ENCODE peak calls at places on chromosome 6, in six cellular contexts. One of them, this sample, is unnamed.

GRCh38 chr6:13766201-13766634 is 48.1 kb downstream of the MCUR1 start:
- DNase-seq in HepG2: no peak
- DNase-seq in SK-N-SH: no peak
- DNase-seq in H1: no peak
- DNase-seq in K562: peak
- DNase-seq in GM12891: no peak
- DNase-seq in this sample: no peak

GRCh38 chr6:98957440-98957839 is 9.7 kb upstream of the FBXL4 start:
- DNase-seq in HepG2: peak
- DNase-seq in SK-N-SH: no peak
- DNase-seq in H1: no peak
- DNase-seq in K562: no peak
- DNase-seq in GM12891: no peak
- DNase-seq in this sample: no peak

GRCh38 chr6:169898788-169899480 is 147.5 kb downstream of the ERMARD start:
- DNase-seq in HepG2: no peak
- DNase-seq in SK-N-SH: no peak
- DNase-seq in H1: no peak
- DNase-seq in K562: peak
- DNase-seq in GM12891: no peak
- DNase-seq in this sample: no peak

GRCh38 chr6:80304014-80304413 is 197.5 kb downstream of the BCKDHB start:
- DNase-seq in HepG2: no peak
- DNase-seq in SK-N-SH: no peak
- DNase-seq in H1: no peak
- DNase-seq in K562: no peak
- DNase-seq in GM12891: no peak
- DNase-seq in this sample: no peak

GRCh38 chr6:28000351-28001045 is 43.5 kb downstream of the OR2B6 start:
- DNase-seq in HepG2: no peak
- DNase-seq in SK-N-SH: no peak
- DNase-seq in H1: no peak
- DNase-seq in K562: no peak
- DNase-seq in GM12891: no peak
- DNase-seq in this sample: no peak

GRCh38 chr6:165487950-165488349 is 175.1 kb downstream of the PDE10A start:
- DNase-seq in HepG2: no peak
- DNase-seq in SK-N-SH: no peak
- DNase-seq in H1: no peak
- DNase-seq in K562: no peak
- DNase-seq in GM12891: no peak
- DNase-seq in this sample: no peak

GRCh38 chr6:12270551-12271228 is 19.5 kb upstream of the EDN1 start:
- DNase-seq in HepG2: no peak
- DNase-seq in SK-N-SH: no peak
- DNase-seq in H1: no peak
- DNase-seq in K562: no peak
- DNase-seq in GM12891: no peak
- DNase-seq in this sample: no peak

GRCh38 chr6:56840467-56841371 is 114.2 kb upstream of the BEND6 start:
- DNase-seq in HepG2: peak
- DNase-seq in SK-N-SH: peak
- DNase-seq in H1: no peak
- DNase-seq in K562: no peak
- DNase-seq in GM12891: no peak
- DNase-seq in this sample: no peak

GRCh38 chr6:135555550-135555949 is 58.0 kb upstream of the AHI1 start:
- DNase-seq in HepG2: no peak
- DNase-seq in SK-N-SH: no peak
- DNase-seq in H1: no peak
- DNase-seq in K562: no peak
- DNase-seq in GM12891: no peak
- DNase-seq in this sample: no peak

GRCh38 chr6:56913276-56914138 is 41.4 kb upstream of the BEND6 start:
- DNase-seq in HepG2: no peak
- DNase-seq in SK-N-SH: no peak
- DNase-seq in H1: no peak
- DNase-seq in K562: no peak
- DNase-seq in GM12891: no peak
- DNase-seq in this sample: no peak

GRCh38 chr6:107185570-107185969 is 70.3 kb upstream of the BEND3 start:
- DNase-seq in HepG2: peak
- DNase-seq in SK-N-SH: peak
- DNase-seq in H1: no peak
- DNase-seq in K562: no peak
- DNase-seq in GM12891: no peak
- DNase-seq in this sample: no peak

GRCh38 chr6:164010446-164011071 is 596.0 kb downstream of the QKI start:
- DNase-seq in HepG2: no peak
- DNase-seq in SK-N-SH: no peak
- DNase-seq in H1: no peak
- DNase-seq in K562: no peak
- DNase-seq in GM12891: no peak
- DNase-seq in this sample: no peak

GRCh38 chr6:70375166-70375565 is 38.1 kb upstream of the FAM135A start:
- DNase-seq in HepG2: no peak
- DNase-seq in SK-N-SH: no peak
- DNase-seq in H1: no peak
- DNase-seq in K562: no peak
- DNase-seq in GM12891: no peak
- DNase-seq in this sample: no peak

GRCh38 chr6:78322068-78322845 is 545.1 kb upstream of the IRAK1BP1 start:
- DNase-seq in HepG2: no peak
- DNase-seq in SK-N-SH: no peak
- DNase-seq in H1: no peak
- DNase-seq in K562: no peak
- DNase-seq in GM12891: no peak
- DNase-seq in this sample: no peak

GRCh38 chr6:89161326-89162046 is 15.6 kb downstream of the PM20D2 start:
- DNase-seq in HepG2: no peak
- DNase-seq in SK-N-SH: no peak
- DNase-seq in H1: no peak
- DNase-seq in K562: peak
- DNase-seq in GM12891: no peak
- DNase-seq in this sample: no peak

GRCh38 chr6:158831571-158831970 is 12.4 kb upstream of the EZR start:
- DNase-seq in HepG2: no peak
- DNase-seq in SK-N-SH: no peak
- DNase-seq in H1: no peak
- DNase-seq in K562: no peak
- DNase-seq in GM12891: no peak
- DNase-seq in this sample: no peak

GRCh38 chr6:126718600-126719327 is 378.8 kb downstream of the CENPW start:
- DNase-seq in HepG2: no peak
- DNase-seq in SK-N-SH: no peak
- DNase-seq in H1: no peak
- DNase-seq in K562: no peak
- DNase-seq in GM12891: no peak
- DNase-seq in this sample: no peak

GRCh38 chr6:55496201-55496600 is 82.8 kb downstream of the HMGCLL1 start:
- DNase-seq in HepG2: no peak
- DNase-seq in SK-N-SH: no peak
- DNase-seq in H1: no peak
- DNase-seq in K562: no peak
- DNase-seq in GM12891: no peak
- DNase-seq in this sample: no peak

GRCh38 chr6:121951918-121952379 is 447.5 kb upstream of the HSF2 start:
- DNase-seq in HepG2: no peak
- DNase-seq in SK-N-SH: no peak
- DNase-seq in H1: no peak
- DNase-seq in K562: no peak
- DNase-seq in GM12891: no peak
- DNase-seq in this sample: no peak

GRCh38 chr6:122669418-122669817 is 59.2 kb downstream of the PKIB start:
- DNase-seq in HepG2: no peak
- DNase-seq in SK-N-SH: no peak
- DNase-seq in H1: no peak
- DNase-seq in K562: no peak
- DNase-seq in GM12891: no peak
- DNase-seq in this sample: no peak

GRCh38 chr6:52365871-52366540 is 4.1 kb downstream of the PAQR8 start:
- DNase-seq in HepG2: no peak
- DNase-seq in SK-N-SH: no peak
- DNase-seq in H1: no peak
- DNase-seq in K562: no peak
- DNase-seq in GM12891: no peak
- DNase-seq in this sample: no peak

GRCh38 chr6:146904596-146904995 is 299.6 kb upstream of the STXBP5 start:
- DNase-seq in HepG2: no peak
- DNase-seq in SK-N-SH: no peak
- DNase-seq in H1: no peak
- DNase-seq in K562: no peak
- DNase-seq in GM12891: no peak
- DNase-seq in this sample: no peak
- TF ChIP-seq TAF1 in HepG2: no peak
- TF ChIP-seq TAF1 in SK-N-SH: no peak
- TF ChIP-seq TAF1 in H1: no peak
- TF ChIP-seq TAF1 in K562: no peak
- TF ChIP-seq TAF1 in GM12891: no peak
- TF ChIP-seq TAF1 in this sample: no peak

GRCh38 chr6:1622851-1623768 is 13.4 kb downstream of the FOXC1 start:
- DNase-seq in HepG2: no peak
- DNase-seq in SK-N-SH: no peak
- DNase-seq in H1: no peak
- DNase-seq in K562: no peak
- DNase-seq in GM12891: no peak
- DNase-seq in this sample: no peak

GRCh38 chr6:1623769-1624070 is 14.0 kb downstream of the FOXC1 start:
- DNase-seq in HepG2: no peak
- DNase-seq in SK-N-SH: no peak
- DNase-seq in H1: no peak
- DNase-seq in K562: no peak
- DNase-seq in GM12891: no peak
- DNase-seq in this sample: no peak

GRCh38 chr6:1625352-1625773 is 15.6 kb downstream of the FOXC1 start:
- DNase-seq in HepG2: no peak
- DNase-seq in SK-N-SH: no peak
- DNase-seq in H1: no peak
- DNase-seq in K562: no peak
- DNase-seq in GM12891: no peak
- DNase-seq in this sample: no peak

GRCh38 chr6:1624848-1625341 is 15.2 kb downstream of the FOXC1 start:
- DNase-seq in HepG2: no peak
- DNase-seq in SK-N-SH: no peak
- DNase-seq in H1: no peak
- DNase-seq in K562: no peak
- DNase-seq in GM12891: no peak
- DNase-seq in this sample: no peak

DNA sequence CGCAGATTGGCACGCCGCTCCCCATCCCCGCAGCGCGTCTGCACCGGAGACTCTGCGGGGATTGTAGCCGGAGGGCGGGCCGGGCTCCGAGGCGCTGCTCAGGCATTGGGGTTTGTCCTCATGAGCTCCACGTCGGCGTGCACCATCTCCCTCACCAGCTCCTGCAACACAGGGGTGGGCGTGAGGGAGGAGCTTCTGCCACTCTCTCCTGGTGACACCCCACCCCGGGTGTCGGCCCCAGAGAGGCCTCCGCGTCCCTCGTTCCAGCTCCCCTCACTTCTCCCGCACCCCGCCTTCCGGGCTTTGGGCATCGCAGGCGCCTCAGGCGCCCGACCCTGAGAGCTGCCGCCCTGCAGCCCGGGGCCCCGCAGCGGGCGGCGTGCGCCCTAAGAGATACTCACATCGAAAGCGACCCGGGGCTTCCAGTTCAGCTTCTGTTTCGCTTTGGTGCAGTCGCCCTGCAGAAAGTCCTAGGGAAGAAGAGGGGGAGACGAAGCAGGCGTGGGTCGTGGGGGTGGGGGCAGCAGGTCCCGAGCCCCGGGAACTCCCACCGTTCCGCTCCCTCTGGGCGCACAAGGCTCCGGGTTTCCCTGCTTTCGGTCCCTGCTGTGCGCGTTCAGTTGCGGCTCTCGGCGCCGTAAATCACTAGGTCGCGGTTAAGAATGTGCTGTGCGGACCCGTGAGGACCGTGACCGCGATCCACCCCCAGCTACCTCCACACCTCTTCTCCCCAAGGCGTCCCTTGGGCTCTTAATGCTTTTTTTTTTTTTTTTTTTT is 14.5 kb downstream of the FOXC1 start:
- DNase-seq in HepG2: no peak
- DNase-seq in SK-N-SH: no peak
- DNase-seq in H1: no peak
- DNase-seq in K562: no peak
- DNase-seq in GM12891: no peak
- DNase-seq in this sample: peak
- TF ChIP-seq TAF1 in HepG2: no peak
- TF ChIP-seq TAF1 in SK-N-SH: no peak
- TF ChIP-seq TAF1 in H1: no peak
- TF ChIP-seq TAF1 in K562: no peak
- TF ChIP-seq TAF1 in GM12891: no peak
- TF ChIP-seq TAF1 in this sample: no peak

GRCh38 chr6:21033575-21034026 is 499.3 kb downstream of the CDKAL1 start:
- DNase-seq in HepG2: no peak
- DNase-seq in SK-N-SH: peak
- DNase-seq in H1: no peak
- DNase-seq in K562: no peak
- DNase-seq in GM12891: no peak
- DNase-seq in this sample: no peak
- TF ChIP-seq TAF1 in HepG2: no peak
- TF ChIP-seq TAF1 in SK-N-SH: no peak
- TF ChIP-seq TAF1 in H1: no peak
- TF ChIP-seq TAF1 in K562: no peak
- TF ChIP-seq TAF1 in GM12891: no peak
- TF ChIP-seq TAF1 in this sample: no peak

GRCh38 chr6:43054206-43054943 is 724 bp upstream of the CUL7 start:
- DNase-seq in HepG2: no peak
- DNase-seq in SK-N-SH: peak
- DNase-seq in H1: no peak
- DNase-seq in K562: no peak
- DNase-seq in GM12891: no peak
- DNase-seq in this sample: no peak

GRCh38 chr6:43052842-43053544 is 658 bp downstream of the CUL7 start:
- DNase-seq in HepG2: no peak
- DNase-seq in SK-N-SH: no peak
- DNase-seq in H1: no peak
- DNase-seq in K562: no peak
- DNase-seq in GM12891: peak
- DNase-seq in this sample: no peak

GRCh38 chr6:43053545-43054205 is at the start of gene CUL7:
- DNase-seq in HepG2: peak
- DNase-seq in SK-N-SH: peak
- DNase-seq in H1: peak
- DNase-seq in K562: peak
- DNase-seq in GM12891: peak
- DNase-seq in this sample: peak

GRCh38 chr6:43058511-43058910 is 723 bp downstream of the MRPL2 start:
- DNase-seq in HepG2: no peak
- DNase-seq in SK-N-SH: no peak
- DNase-seq in H1: no peak
- DNase-seq in K562: no peak
- DNase-seq in GM12891: no peak
- DNase-seq in this sample: no peak

DNA sequence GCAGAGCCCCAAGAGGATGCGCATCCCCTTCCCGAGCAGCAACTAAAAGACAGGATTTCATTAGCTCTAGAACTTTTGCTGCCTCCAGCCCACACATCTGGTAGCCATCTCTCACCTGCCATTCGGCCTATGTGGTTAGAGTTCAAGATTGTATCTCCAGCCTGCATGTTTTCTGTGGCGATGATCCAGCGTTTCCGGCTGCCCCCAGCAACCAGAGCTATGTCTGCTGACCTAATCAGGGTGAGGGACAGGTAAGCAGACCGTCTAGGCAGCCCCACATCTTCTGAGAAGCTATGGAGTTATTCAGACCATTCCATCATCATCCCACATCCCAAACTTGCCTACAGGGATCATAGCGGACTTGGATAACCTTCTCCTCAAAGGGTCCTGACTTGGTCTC is 2.3 kb upstream of the CUL7 start:
- DNase-seq in HepG2: no peak
- DNase-seq in SK-N-SH: no peak
- DNase-seq in H1: no peak
- DNase-seq in K562: no peak
- DNase-seq in GM12891: no peak
- DNase-seq in this sample: no peak
- TF ChIP-seq TAF1 in HepG2: no peak
- TF ChIP-seq TAF1 in SK-N-SH: no peak
- TF ChIP-seq TAF1 in H1: no peak
- TF ChIP-seq TAF1 in K562: no peak
- TF ChIP-seq TAF1 in GM12891: no peak
- TF ChIP-seq TAF1 in this sample: no peak